ENCODE peak calls at places on chromosomes 12 and 14, in ten cellular contexts. O is HCT116, M is A549, E is tibial artery, Q is colonic mucosa, C is fibroblast of the aortic adventitia, B is foreskin fibroblast, X is tibial nerve, G is IMR-90, A is AG04450. Z is an unnamed sample.

GRCh38 chr12:109715310-109716091 is 1.9 kb downstream of the FAM222A start:
- DNase-seq in G (no peak), B (no peak), M (peak), O (no peak), Q (peak), X (no peak), A (no peak), E (no peak), C (no peak), Z (no peak)

GRCh38 chr12:16118586-16118985 is 158.9 kb downstream of the SLC15A5 start:
- DNase-seq in X (no peak), B (no peak), C (no peak), E (no peak), M (no peak), A (no peak), Q (no peak), O (no peak), G (no peak), Z (peak)

GRCh38 chr14:104150201-104151027 is 12.0 kb downstream of the KIF26A start:
- DNase-seq in Q (no peak), G (no peak), O (no peak), A (no peak), C (no peak), M (peak), B (peak), X (no peak), E (no peak), Z (peak)

GRCh38 chr12:4280351-4281163 is 7.0 kb downstream of the CCND2 start:
- DNase-seq in A (no peak), B (no peak), Q (peak), E (peak), X (peak), G (no peak), O (no peak), C (no peak), M (no peak), Z (no peak)

GRCh38 chr12:66467932-66468331 is 165.6 kb downstream of the HELB start:
- DNase-seq in M (peak), B (no peak), E (no peak), O (peak), X (no peak), Q (no peak), C (peak), G (peak), A (no peak), Z (no peak)

GRCh38 chr12:130858084-130858483 is 13.8 kb upstream of the RAN start:
- DNase-seq in E (no peak), A (no peak), G (no peak), Q (no peak), O (no peak), C (no peak), X (no peak), B (no peak), M (no peak), Z (no peak)

GRCh38 chr14:99574099-99574880 is 29.7 kb downstream of the CCDC85C start:
- DNase-seq in C (peak), O (no peak), E (no peak), X (peak), G (peak), B (no peak), M (peak), Q (peak), A (peak), Z (peak)

GRCh38 chr12:87270894-87271293 is 758.3 kb downstream of the C12orf50 start:
- DNase-seq in X (no peak), Q (no peak), E (no peak), M (peak), B (peak), O (no peak), A (no peak), G (peak), C (peak), Z (peak)

GRCh38 chr12:22321620-22322019 is 12.9 kb downstream of the ST8SIA1 start:
- DNase-seq in Q (no peak), A (no peak), C (peak), B (no peak), M (no peak), O (no peak), G (no peak), E (no peak), X (no peak), Z (peak)

GRCh38 chr14:41868396-41868795 is 261.7 kb downstream of the LRFN5 start:
- DNase-seq in M (no peak), Q (no peak), O (no peak), B (no peak), G (peak), E (no peak), C (no peak), X (no peak), A (no peak), Z (peak)

GRCh38 chr14:96928779-96929380 is 131.7 kb downstream of the VRK1 start:
- DNase-seq in B (no peak), X (no peak), C (no peak), M (no peak), O (no peak), G (no peak), E (no peak), A (no peak), Q (no peak), Z (no peak)
- TF ChIP-seq CTCF in B (no peak), X (no peak), C (no peak), M (no peak), O (no peak), G (no peak), E (no peak), A (no peak), Q (no peak), Z (no peak)

GRCh38 chr12:13777374-13777773 is 204.0 kb downstream of the GRIN2B start:
- DNase-seq in E (no peak), A (no peak), C (no peak), B (no peak), O (no peak), G (no peak), X (no peak), Q (no peak), M (no peak), Z (no peak)
- H3K4me3 ChIP-seq in E (no peak), A (no peak), C (no peak), B (no peak), O (no peak), G (no peak), X (no peak), Q (no peak), M (no peak), Z (no peak)

GRCh38 chr14:105184461-105184860 is 3.3 kb upstream of the NUDT14 start:
- DNase-seq in M (no peak), A (no peak), Q (no peak), X (no peak), C (no peak), O (no peak), G (no peak), B (no peak), E (no peak), Z (no peak)

GRCh38 chr14:105185001-105185400 is 3.9 kb upstream of the NUDT14 start:
- DNase-seq in G (no peak), B (no peak), E (no peak), Q (no peak), C (no peak), M (no peak), X (no peak), O (no peak), A (no peak), Z (no peak)

GRCh38 chr14:105185973-105186372 is 4.9 kb upstream of the NUDT14 start:
- DNase-seq in G (no peak), A (no peak), M (no peak), Q (no peak), B (no peak), O (no peak), X (no peak), E (no peak), C (no peak), Z (no peak)

GRCh38 chr14:105187116-105187515 is 6.0 kb upstream of the NUDT14 start:
- DNase-seq in E (no peak), B (no peak), C (no peak), X (no peak), G (no peak), A (no peak), O (no peak), M (no peak), Q (no peak), Z (no peak)

GRCh38 chr14:105187935-105188524 is 6.9 kb upstream of the NUDT14 start:
- DNase-seq in G (no peak), C (no peak), Q (peak), B (no peak), O (no peak), M (peak), A (no peak), X (no peak), E (no peak), Z (no peak)
- TF ChIP-seq CTCF in G (no peak), C (no peak), Q (no peak), B (no peak), O (peak), M (no peak), A (no peak), X (no peak), E (no peak), Z (no peak)

GRCh38 chr14:77126074-77126325 is 15.6 kb downstream of the ZDHHC22 start:
- DNase-seq in M (no peak), G (no peak), Q (no peak), C (no peak), B (no peak), E (no peak), O (no peak), X (no peak), A (no peak), Z (no peak)

GRCh38 chr14:77126461-77126990 is 15.1 kb downstream of the ZDHHC22 start:
- DNase-seq in A (no peak), X (no peak), C (no peak), E (no peak), O (no peak), B (no peak), Q (no peak), G (no peak), M (no peak), Z (no peak)

GRCh38 chr14:77123381-77124344 is 17.9 kb downstream of the ZDHHC22 start:
- DNase-seq in Q (peak), A (no peak), C (no peak), G (no peak), B (no peak), M (no peak), E (no peak), X (peak), O (peak), Z (no peak)

GRCh38 chr14:77125275-77126073 is 16.1 kb downstream of the ZDHHC22 start:
- DNase-seq in B (no peak), O (no peak), C (no peak), Q (no peak), A (no peak), M (no peak), X (no peak), G (no peak), E (no peak), Z (no peak)

GRCh38 chr14:77124345-77125274 is 17.0 kb downstream of the ZDHHC22 start:
- DNase-seq in X (peak), O (no peak), A (no peak), G (peak), C (peak), M (peak), B (peak), Q (peak), E (no peak), Z (peak)
- H3K4me3 ChIP-seq in X (peak), O (peak), A (peak), G (peak), C (peak), M (peak), B (peak), Q (peak), E (peak), Z (peak)

GRCh38 chr12:111581434-111582132 is 17.5 kb downstream of the ATXN2 start:
- DNase-seq in E (no peak), C (no peak), B (no peak), Q (no peak), X (no peak), A (no peak), G (no peak), M (no peak), O (no peak), Z (no peak)

GRCh38 chr12:111582133-111582747 is 16.9 kb downstream of the ATXN2 start:
- DNase-seq in C (no peak), G (no peak), O (no peak), X (no peak), B (no peak), A (no peak), M (no peak), E (no peak), Q (no peak), Z (no peak)

GRCh38 chr12:111578971-111579340 is 20.2 kb downstream of the ATXN2 start:
- DNase-seq in C (no peak), E (no peak), B (no peak), O (no peak), G (no peak), A (no peak), X (no peak), Q (no peak), M (no peak), Z (no peak)

GRCh38 chr12:111580119-111580425 is 19.0 kb downstream of the ATXN2 start:
- DNase-seq in O (no peak), B (no peak), A (no peak), C (no peak), G (no peak), X (no peak), E (no peak), M (no peak), Q (no peak), Z (no peak)

DNA sequence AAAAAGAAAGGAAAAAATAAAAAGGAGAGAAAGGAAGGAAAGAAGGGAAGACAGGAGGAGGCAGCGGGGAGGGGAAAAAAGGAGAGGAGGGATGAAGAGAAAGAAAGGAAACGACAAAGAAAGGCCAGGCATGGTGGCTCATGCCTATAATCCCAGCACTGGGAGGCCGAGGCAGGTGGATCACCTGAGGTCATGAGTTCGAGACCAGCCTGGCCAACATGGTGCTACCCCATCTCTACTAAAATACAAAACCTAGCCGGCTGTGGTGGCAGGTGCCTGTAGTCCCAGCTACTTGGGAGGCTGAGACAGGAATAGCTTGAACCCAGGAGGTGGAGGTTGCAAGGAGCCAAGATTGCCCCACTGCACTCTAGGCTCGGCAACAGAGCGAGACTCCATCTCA is 18.4 kb downstream of the ATXN2 start:
- DNase-seq in A (no peak), X (no peak), E (no peak), B (no peak), G (no peak), C (no peak), M (no peak), Q (no peak), O (no peak), Z (no peak)
- TF ChIP-seq CTCF in A (no peak), X (no peak), E (no peak), B (no peak), G (no peak), C (no peak), M (no peak), Q (no peak), O (no peak), Z (no peak)

DNA sequence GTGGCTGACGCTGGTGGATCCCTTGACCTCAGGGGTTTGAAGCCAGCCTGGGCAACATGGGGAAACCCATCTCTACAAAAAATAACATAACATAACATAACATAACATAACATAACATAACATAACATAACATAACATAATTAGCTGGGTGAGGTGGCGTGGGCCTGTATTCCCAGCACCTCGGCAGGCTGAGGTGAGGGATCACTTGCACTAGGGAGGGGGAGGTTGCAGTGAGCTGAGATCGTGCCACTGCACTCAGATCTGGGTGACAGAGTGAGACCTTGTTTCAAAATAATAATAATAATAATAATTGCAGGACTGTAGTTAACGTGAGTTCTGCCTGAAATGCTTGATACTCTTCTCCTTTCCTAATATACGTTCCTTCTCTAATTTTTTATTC is 1.3 kb downstream of the MAGOHB start:
- DNase-seq in M (no peak), B (no peak), G (no peak), X (no peak), O (no peak), Q (no peak), E (no peak), C (no peak), A (no peak), Z (no peak)
- H3K4me3 ChIP-seq in M (peak), B (peak), G (no peak), X (no peak), O (peak), Q (peak), E (peak), C (peak), A (peak), Z (peak)